ENCODE peak calls at places on chromosomes 11 and 22, in nine cellular contexts. C, P, X, G, A, H, E, B and O are unnamed samples.

GRCh38 chr11:124801014-124801413 is 808 bp upstream of the MSANTD2 start:
- DNase-seq in C (peak), P (peak), X (no peak), G (no peak), A (no peak), H (no peak), E (no peak), B (peak), O (no peak)

GRCh38 chr11:18384157-18384641 is 10.2 kb upstream of the LDHA start:
- DNase-seq in C (peak), P (peak), X (no peak), G (no peak), A (peak), H (no peak), E (no peak), B (peak), O (no peak)

GRCh38 chr11:67369801-67370284 is 3.6 kb downstream of the CLCF1 start:
- DNase-seq in C (no peak), P (no peak), X (no peak), G (no peak), A (no peak), H (no peak), E (no peak), B (peak), O (no peak)

GRCh38 chr22:44638966-44639739 is 62.9 kb upstream of the PRR5 start:
- DNase-seq in C (no peak), P (peak), X (no peak), G (no peak), A (no peak), H (no peak), E (no peak), B (peak), O (peak)

GRCh38 chr11:64865286-64866172 is 12.9 kb downstream of the EHD1 start:
- DNase-seq in C (peak), P (no peak), X (no peak), G (no peak), A (no peak), H (no peak), E (no peak), B (peak), O (no peak)

GRCh38 chr11:36296925-36297604 is 977 bp downstream of the PRR5L start:
- DNase-seq in C (peak), P (peak), X (no peak), G (no peak), A (no peak), H (no peak), E (no peak), B (peak), O (no peak)

GRCh38 chr11:115925568-115925904 is 421.3 kb upstream of the CADM1 start:
- DNase-seq in C (no peak), P (no peak), X (no peak), G (no peak), A (no peak), H (no peak), E (no peak), B (no peak), O (no peak)

GRCh38 chr11:56923116-56923515 is 65.6 kb upstream of the OR5AK2 start:
- DNase-seq in C (no peak), P (no peak), X (no peak), G (no peak), A (no peak), H (no peak), E (no peak), B (no peak), O (no peak)

GRCh38 chr11:73931039-73931645 is 19.7 kb upstream of the DNAJB13 start:
- DNase-seq in C (peak), P (peak), X (peak), G (no peak), A (peak), H (peak), E (peak), B (peak), O (peak)

GRCh38 chr11:36249271-36249670 is 40.0 kb downstream of the COMMD9 start:
- DNase-seq in C (peak), P (peak), X (no peak), G (no peak), A (peak), H (no peak), E (no peak), B (peak), O (no peak)

GRCh38 chr11:35165416-35166368 is 26.7 kb downstream of the CD44 start:
- DNase-seq in C (peak), P (peak), X (peak), G (peak), A (no peak), H (no peak), E (no peak), B (peak), O (no peak)

GRCh38 chr22:44037519-44038370 is 13.6 kb downstream of the PARVB start:
- DNase-seq in C (peak), P (peak), X (peak), G (no peak), A (peak), H (peak), E (no peak), B (peak), O (no peak)

GRCh38 chr11:93490996-93491618 is 52.1 kb downstream of the SMCO4 start:
- DNase-seq in C (no peak), P (no peak), X (no peak), G (no peak), A (no peak), H (no peak), E (no peak), B (no peak), O (no peak)

GRCh38 chr11:35649984-35650383 is 12.6 kb upstream of the TRIM44 start:
- DNase-seq in C (peak), P (no peak), X (no peak), G (no peak), A (no peak), H (no peak), E (no peak), B (peak), O (no peak)

GRCh38 chr11:31397239-31397834 is 27.7 kb downstream of the DNAJC24 start:
- DNase-seq in C (peak), P (peak), X (no peak), G (no peak), A (no peak), H (no peak), E (peak), B (peak), O (no peak)

GRCh38 chr22:43255299-43255698 is 68.4 kb upstream of the TTLL12 start:
- DNase-seq in C (no peak), P (no peak), X (no peak), G (no peak), A (no peak), H (no peak), E (no peak), B (no peak), O (no peak)

GRCh38 chr22:24588370-24588755 is 4.5 kb downstream of the LRRC75B start:
- DNase-seq in C (no peak), P (no peak), X (no peak), G (no peak), A (no peak), H (no peak), E (no peak), B (no peak), O (peak)

GRCh38 chr11:1220941-1221721 is 1.7 kb upstream of the MUC5B start:
- DNase-seq in C (no peak), P (no peak), X (no peak), G (no peak), A (no peak), H (no peak), E (peak), B (no peak), O (no peak)

GRCh38 chr11:61297341-61297740 is 2.2 kb upstream of the VWCE start:
- DNase-seq in C (no peak), P (peak), X (no peak), G (no peak), A (no peak), H (no peak), E (no peak), B (no peak), O (no peak)

GRCh38 chr11:132632641-132633124 is 899.6 kb downstream of the OPCML start:
- DNase-seq in C (peak), P (peak), X (no peak), G (no peak), A (peak), H (no peak), E (no peak), B (peak), O (no peak)

GRCh38 chr22:42773161-42773560 is 52.5 kb upstream of the A4GALT start:
- DNase-seq in C (no peak), P (no peak), X (no peak), G (no peak), A (no peak), H (no peak), E (no peak), B (no peak), O (no peak)

GRCh38 chr22:36022697-36023096 is 5.9 kb downstream of the RBFOX2 start:
- DNase-seq in C (no peak), P (no peak), X (no peak), G (no peak), A (no peak), H (no peak), E (no peak), B (no peak), O (no peak)

GRCh38 chr11:119373917-119374631 is 7.4 kb downstream of the USP2 start:
- DNase-seq in C (peak), P (peak), X (peak), G (no peak), A (peak), H (no peak), E (peak), B (peak), O (peak)

GRCh38 chr11:44017443-44018126 is 30.2 kb upstream of the ACCSL start:
- DNase-seq in C (no peak), P (peak), X (no peak), G (no peak), A (no peak), H (no peak), E (peak), B (no peak), O (no peak)

GRCh38 chr11:8403310-8403709 is 139.6 kb upstream of the LMO1 start:
- DNase-seq in C (peak), P (no peak), X (no peak), G (no peak), A (no peak), H (no peak), E (no peak), B (peak), O (no peak)

GRCh38 chr11:57424802-57425564 is 1.9 kb downstream of the SLC43A3 start:
- DNase-seq in C (peak), P (peak), X (peak), G (peak), A (peak), H (no peak), E (no peak), B (peak), O (no peak)

GRCh38 chr11:35943761-35944502 is at the start of gene LDLRAD3:
- DNase-seq in C (peak), P (peak), X (peak), G (no peak), A (peak), H (peak), E (peak), B (peak), O (peak)

GRCh38 chr22:32005453-32005852 is 37.6 kb upstream of the SLC5A1 start:
- DNase-seq in C (peak), P (peak), X (no peak), G (no peak), A (peak), H (no peak), E (no peak), B (peak), O (no peak)